ENCODE peak calls at places on chromosome 18, in five cellular contexts. B is HepG2, A is neural progenitor cell, J is endothelial cell of umbilical vein, I is HCT116. R is an unnamed sample.

GRCh38 chr18:35582310-35582682 is 756 bp downstream of the GALNT1 start:
- DNase-seq in B (no peak), I (no peak), J (no peak), A (no peak), R (no peak)

GRCh38 chr18:26819046-26819445 is 46.5 kb downstream of the AQP4 start:
- DNase-seq in J (no peak), I (no peak), A (no peak), B (no peak), R (no peak)

GRCh38 chr18:8943900-8944870 is 158.3 kb upstream of the NDUFV2 start:
- DNase-seq in B (no peak), J (no peak), I (no peak), A (no peak), R (no peak)

GRCh38 chr18:3758531-3758930 is 308.6 kb downstream of the TGIF1 start:
- DNase-seq in A (no peak), J (peak), I (peak), B (no peak), R (no peak)

GRCh38 chr18:3468066-3468705 is 18.2 kb downstream of the TGIF1 start:
- DNase-seq in B (no peak), A (no peak), J (no peak), I (no peak), R (no peak)

GRCh38 chr18:29501952-29502351 is 1325.0 kb upstream of the CDH2 start:
- DNase-seq in J (no peak), A (no peak), B (no peak), I (no peak), R (no peak)

GRCh38 chr18:50518787-50519520 is 40.9 kb upstream of the MAPK4 start:
- DNase-seq in J (no peak), I (no peak), A (no peak), B (no peak), R (no peak)

GRCh38 chr18:8988262-8988871 is 114.1 kb upstream of the NDUFV2 start:
- DNase-seq in B (peak), A (peak), J (peak), I (peak), R (peak)

GRCh38 chr18:72086421-72086820 is 457.7 kb downstream of the CBLN2 start:
- DNase-seq in I (no peak), B (peak), A (peak), J (peak), R (no peak)

GRCh38 chr18:7164610-7165009 is 47.0 kb upstream of the LAMA1 start:
- DNase-seq in A (peak), J (no peak), I (no peak), B (no peak), R (no peak)

GRCh38 chr18:24054130-24054529 is 39.6 kb downstream of the TTC39C start:
- DNase-seq in J (no peak), I (no peak), B (no peak), A (no peak), R (no peak)

GRCh38 chr18:59228361-59228760 is 8.4 kb downstream of the GRP start:
- DNase-seq in A (no peak), B (no peak), J (no peak), I (no peak), R (no peak)

GRCh38 chr18:70354771-70355170 is 65.9 kb downstream of the SOCS6 start:
- DNase-seq in J (no peak), B (no peak), A (no peak), I (no peak), R (no peak)

GRCh38 chr18:79302120-79302519 is 93.6 kb upstream of the NFATC1 start:
- DNase-seq in A (no peak), B (no peak), I (no peak), J (no peak), R (no peak)

GRCh38 chr18:28175930-28176673 is 828 bp downstream of the CDH2 start:
- DNase-seq in A (peak), I (no peak), B (no peak), J (peak), R (peak)

GRCh38 chr18:11268691-11269686 is 119.6 kb upstream of the PIEZO2 start:
- DNase-seq in I (no peak), J (no peak), A (peak), B (no peak), R (no peak)

GRCh38 chr18:5890606-5891360 is 4.5 kb downstream of the TMEM200C start:
- DNase-seq in B (peak), I (no peak), A (peak), J (peak), R (no peak)

GRCh38 chr18:49721981-49722380 is 91.4 kb downstream of the ACAA2 start:
- DNase-seq in I (no peak), A (no peak), J (no peak), B (no peak), R (no peak)

GRCh38 chr18:54116541-54117257 is 107.8 kb downstream of the MBD2 start:
- DNase-seq in J (no peak), I (no peak), B (no peak), A (peak), R (no peak)

GRCh38 chr18:49431563-49431962 is 28.9 kb downstream of the DYM start:
- DNase-seq in B (no peak), A (no peak), J (no peak), I (no peak), R (no peak)

GRCh38 chr18:2979027-2979570 is 33.8 kb downstream of the LPIN2 start:
- DNase-seq in B (no peak), I (no peak), A (no peak), J (peak), R (no peak)

GRCh38 chr18:67932261-67932660 is 415.7 kb upstream of the DSEL start:
- DNase-seq in B (no peak), J (no peak), I (no peak), A (no peak), R (no peak)

GRCh38 chr18:11324956-11325873 is 175.8 kb upstream of the PIEZO2 start:
- DNase-seq in J (no peak), A (no peak), I (no peak), B (peak), R (peak)

GRCh38 chr18:54906636-54907180 is 52.6 kb downstream of the CCDC68 start:
- DNase-seq in J (no peak), I (no peak), B (no peak), A (no peak), R (no peak)

GRCh38 chr18:61817086-61817485 is 75.7 kb downstream of the RNF152 start:
- DNase-seq in I (no peak), B (no peak), J (no peak), A (no peak), R (no peak)

GRCh38 chr18:12907258-12907925 is 23.4 kb upstream of the PTPN2 start:
- DNase-seq in A (peak), I (no peak), B (no peak), J (peak), R (no peak)
- H3K9ac ChIP-seq in A (no peak), I (no peak), B (no peak), J (no peak), R (no peak)

DNA sequence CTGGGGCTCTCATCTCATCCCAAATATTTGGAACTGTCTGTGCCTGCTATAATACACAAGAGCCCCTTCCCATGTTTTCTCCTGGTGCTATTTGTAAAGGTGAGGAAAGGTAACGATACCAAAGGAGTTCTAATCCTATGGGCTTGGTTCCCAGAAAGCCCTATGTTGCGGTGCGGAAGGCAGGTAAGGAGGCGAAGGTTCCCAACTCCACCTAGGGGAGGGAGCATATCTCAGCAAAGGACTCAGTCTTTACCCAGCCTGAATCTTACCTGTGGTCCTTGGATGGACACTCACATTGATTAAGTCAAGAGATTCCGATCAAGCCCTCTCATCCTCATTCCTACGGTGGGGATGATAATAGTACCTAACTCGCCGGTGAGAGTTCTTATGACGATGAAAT is 140.1 kb downstream of the BCL2 start:
- DNase-seq in J (no peak), A (no peak), B (no peak), I (no peak), R (no peak)
- H3K4me2 ChIP-seq in J (no peak), A (no peak), B (no peak), I (no peak), R (no peak)

DNA sequence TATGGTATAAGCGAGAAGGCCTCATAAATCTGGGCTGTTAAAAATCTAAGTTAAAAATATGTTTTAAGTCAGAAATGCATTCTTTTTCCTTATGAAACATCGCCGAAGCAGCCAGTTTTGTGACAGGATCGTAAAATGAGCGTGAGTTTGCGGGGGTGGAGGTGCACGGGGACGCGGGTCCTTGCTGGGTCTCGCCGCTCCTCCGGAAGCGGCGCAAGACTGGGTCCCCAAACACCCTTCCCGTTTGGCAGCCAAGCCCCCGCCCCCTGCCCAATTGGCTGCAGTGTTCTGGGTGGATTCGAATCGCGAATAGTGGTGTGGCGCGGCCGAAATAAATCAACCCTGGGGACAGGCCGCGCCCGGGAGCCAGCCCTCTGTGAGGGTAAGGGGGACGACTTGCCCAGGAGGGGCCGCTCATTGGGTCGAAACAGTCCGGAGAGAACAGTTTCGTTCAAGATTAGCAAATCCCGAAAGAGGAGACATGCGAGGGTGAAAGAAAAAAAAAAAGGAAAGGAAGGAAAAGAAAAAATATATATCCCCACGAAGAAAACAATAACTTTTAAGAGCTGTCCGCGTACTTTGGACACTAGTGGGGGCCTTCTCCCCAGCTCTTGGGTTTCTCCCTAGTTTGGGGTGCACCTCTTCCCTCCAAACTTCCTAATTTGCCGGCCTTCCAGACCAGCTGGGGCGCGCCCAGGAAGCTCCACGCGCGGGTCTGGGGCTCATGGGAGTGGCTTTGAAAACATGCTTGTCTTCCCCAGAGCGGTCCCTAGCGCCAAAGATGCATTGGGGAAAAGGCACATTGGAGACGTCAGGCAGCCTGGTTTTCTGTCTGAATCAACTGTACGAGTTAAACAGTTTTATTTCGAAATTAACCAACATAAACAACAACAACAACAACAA is 3.1 kb upstream of the GATA6 start:
- DNase-seq in J (peak), B (no peak), A (peak), I (no peak), R (no peak)
- TF ChIP-seq EZH2 in J (no peak), B (no peak), A (peak), I (no peak), R (no peak)

GRCh38 chr18:47968721-47969120 is 38.3 kb upstream of the SMAD2 start:
- DNase-seq in I (no peak), A (peak), B (no peak), J (no peak), R (no peak)
- H3K9ac ChIP-seq in I (no peak), A (no peak), B (no peak), J (no peak), R (no peak)

GRCh38 chr18:75247601-75248421 is 37.2 kb downstream of the TSHZ1 start:
- DNase-seq in A (no peak), I (no peak), J (peak), B (peak), R (peak)

GRCh38 chr18:75249672-75250470 is 39.3 kb downstream of the TSHZ1 start:
- DNase-seq in I (no peak), B (no peak), A (no peak), J (no peak), R (peak)

GRCh38 chr18:75247041-75247551 is 36.5 kb downstream of the TSHZ1 start:
- DNase-seq in J (no peak), A (no peak), I (no peak), B (no peak), R (peak)

GRCh38 chr18:75249192-75249551 is 38.6 kb downstream of the TSHZ1 start:
- DNase-seq in J (no peak), A (no peak), B (no peak), I (no peak), R (peak)

DNA sequence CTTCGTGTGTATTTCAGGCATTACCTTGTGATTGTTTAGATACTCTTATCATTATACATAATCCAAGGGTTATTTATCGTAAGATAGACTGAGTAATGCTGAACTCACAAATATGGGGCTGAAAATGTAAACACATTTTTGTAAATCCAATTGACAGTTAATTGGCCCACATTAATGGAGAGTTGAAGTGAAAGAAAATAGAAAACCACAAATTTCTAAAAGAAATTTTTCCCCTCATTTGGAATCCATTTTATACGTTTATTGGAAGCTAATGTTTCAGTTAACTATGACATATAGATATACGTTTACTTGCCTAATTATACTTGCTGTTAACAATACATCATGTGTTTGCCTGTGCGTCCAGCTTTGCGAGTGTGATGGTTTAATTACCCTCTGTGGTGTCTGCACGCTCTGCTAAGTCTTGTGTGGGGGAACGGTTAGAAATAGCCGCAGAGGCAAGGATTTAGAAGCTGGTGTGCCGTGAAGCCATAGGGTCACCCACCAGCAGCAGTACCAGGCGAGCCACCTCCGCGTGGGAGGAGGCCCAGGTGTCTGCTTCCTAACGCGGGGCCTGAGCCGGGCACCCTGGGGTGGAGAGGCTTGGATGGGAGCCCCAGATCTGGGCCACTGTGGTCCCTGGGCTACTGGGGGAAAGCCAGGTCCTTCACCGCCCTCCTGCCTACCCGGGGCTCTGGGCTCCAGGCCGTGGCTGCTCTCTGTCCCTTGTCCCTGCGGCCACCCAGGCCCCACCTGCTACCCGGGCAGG is 38.0 kb downstream of the TSHZ1 start:
- DNase-seq in A (no peak), J (no peak), B (no peak), I (no peak), R (no peak)
- H3K4me2 ChIP-seq in A (no peak), J (peak), B (peak), I (no peak), R (peak)